ENCODE peak calls at places on chromosomes 1 and 21, in eight cellular contexts. D, T, Z, O, S, V, W and E are unnamed samples.

GRCh38 chr21:45420061-45420521 is 15.1 kb downstream of the COL18A1 start:
- ATAC-seq in W (no peak), V (no peak), D (no peak), O (no peak), T (no peak), S (no peak), Z (no peak), E (no peak)

GRCh38 chr1:172343246-172344099 is 77.0 kb upstream of the C1orf105 start:
- ATAC-seq in W (no peak), V (no peak), T (peak), Z (peak), S (peak), D (peak), O (peak), E (no peak)

GRCh38 chr1:117664314-117664713 is 58.5 kb downstream of the TENT5C start:
- ATAC-seq in O (peak), W (no peak), T (peak), Z (no peak), D (no peak), V (no peak), S (no peak), E (no peak)

GRCh38 chr1:59776960-59777852 is 37.5 kb upstream of the HOOK1 start:
- ATAC-seq in O (no peak), V (no peak), D (peak), Z (no peak), T (no peak), S (no peak), W (peak), E (no peak)

GRCh38 chr1:49200738-49201137 is 424.0 kb upstream of the BEND5 start:
- ATAC-seq in W (no peak), O (no peak), Z (no peak), D (no peak), V (no peak), S (no peak), T (no peak), E (no peak)

GRCh38 chr21:46038871-46039397 is 57.4 kb downstream of the COL6A1 start:
- ATAC-seq in Z (peak), S (no peak), V (no peak), D (no peak), O (peak), W (peak), T (no peak), E (peak)

GRCh38 chr1:235434001-235434400 is 66.8 kb downstream of the TBCE start:
- ATAC-seq in S (no peak), T (no peak), V (no peak), O (peak), Z (no peak), D (peak), W (peak), E (no peak)

GRCh38 chr1:203440780-203441179 is 34.8 kb upstream of the PRELP start:
- ATAC-seq in S (peak), W (peak), D (peak), T (peak), V (peak), Z (peak), O (peak), E (peak)

GRCh38 chr21:35614412-35614901 is 445.9 kb downstream of the SETD4 start:
- ATAC-seq in D (peak), S (no peak), T (no peak), V (no peak), Z (no peak), W (no peak), O (peak), E (no peak)

GRCh38 chr21:35616090-35616489 is 444.2 kb downstream of the SETD4 start:
- ATAC-seq in O (no peak), S (no peak), V (no peak), D (peak), T (no peak), Z (peak), W (no peak), E (no peak)

GRCh38 chr21:35617491-35617890 is 442.8 kb downstream of the SETD4 start:
- ATAC-seq in Z (no peak), T (no peak), S (no peak), O (no peak), V (no peak), W (no peak), D (no peak), E (no peak)

GRCh38 chr21:35611752-35612151 is 448.6 kb downstream of the SETD4 start:
- ATAC-seq in S (no peak), D (no peak), O (no peak), W (no peak), V (no peak), Z (no peak), T (no peak), E (no peak)

DNA sequence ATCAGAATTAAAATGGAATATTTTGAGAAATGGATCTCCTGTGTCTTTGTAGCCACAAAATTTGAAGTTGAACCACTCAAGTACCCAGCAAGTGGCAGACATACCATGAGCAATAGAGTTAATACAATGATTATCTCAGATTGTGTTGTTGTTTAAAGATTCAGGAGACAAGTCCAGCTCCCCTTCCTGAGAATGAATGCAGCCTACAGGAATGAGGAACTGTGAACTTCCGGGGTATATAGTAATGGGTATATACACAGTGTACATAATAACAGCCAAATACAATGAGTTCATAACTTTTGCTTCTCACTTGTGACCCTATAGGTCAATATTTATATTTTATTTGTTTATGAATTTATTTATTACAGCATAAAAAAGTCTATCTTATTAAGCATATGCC is 445.0 kb downstream of the SETD4 start:
- ATAC-seq in T (no peak), Z (peak), V (no peak), O (no peak), S (no peak), W (no peak), D (no peak), E (no peak)
- H3K4me3 ChIP-seq in T (no peak), Z (no peak), V (no peak), O (no peak), S (no peak), W (no peak), D (no peak), E (no peak)

GRCh38 chr21:29145837-29146453 is 15.5 kb downstream of the MAP3K7CL start:
- ATAC-seq in W (no peak), T (no peak), D (no peak), S (no peak), V (no peak), O (no peak), Z (no peak), E (peak)
- TF ChIP-seq POLR2AphosphoS5 in W (no peak), T (no peak), D (no peak), S (no peak), V (no peak), O (no peak), Z (no peak), E (peak)

DNA sequence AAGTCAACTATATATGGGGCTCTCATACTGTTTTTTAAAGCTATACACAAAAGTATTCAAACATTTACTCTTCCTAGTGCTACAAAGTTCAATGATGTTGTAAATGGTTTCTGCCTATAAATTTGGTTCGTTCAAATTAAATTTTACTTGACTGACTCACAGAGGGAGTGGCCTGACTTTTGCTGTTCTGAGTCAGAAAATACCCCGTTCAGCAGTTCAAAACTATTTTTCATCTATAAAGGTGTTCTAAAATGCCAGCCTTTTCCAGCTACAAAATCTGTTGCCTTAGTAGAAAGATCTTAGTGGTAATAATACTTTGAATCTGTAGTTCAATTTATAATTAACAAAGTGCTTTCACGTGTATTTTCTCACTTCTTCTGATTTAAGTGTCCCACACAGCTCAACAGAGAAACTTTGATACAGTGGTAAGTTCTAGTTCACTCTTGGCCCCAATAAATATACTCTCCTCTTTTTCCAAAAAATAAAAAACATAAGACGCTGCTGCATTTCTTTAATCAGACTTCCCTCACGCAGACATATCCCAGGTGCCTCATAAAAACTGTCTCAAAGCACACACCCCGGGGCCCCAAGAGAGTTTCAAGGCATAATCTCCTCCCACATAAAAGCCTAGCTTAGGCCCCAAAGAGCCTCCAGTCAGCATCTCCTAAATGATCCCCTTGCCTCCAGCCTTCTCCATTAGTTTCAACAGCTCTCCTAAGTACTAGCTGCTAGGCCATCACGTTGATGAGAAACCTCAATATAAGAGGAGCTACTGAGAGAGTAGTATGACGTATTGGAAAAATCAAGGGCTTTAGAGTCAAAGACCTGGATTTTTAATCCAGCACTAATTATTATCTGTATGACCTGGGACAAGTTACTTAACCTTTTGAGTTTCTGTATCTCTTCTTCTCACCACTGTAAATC is 3.2 kb downstream of the PTP4A2 start:
- ATAC-seq in T (no peak), S (peak), V (no peak), Z (no peak), D (no peak), W (no peak), O (peak), E (no peak)
- H3K4me3 ChIP-seq in T (peak), S (peak), V (no peak), Z (no peak), D (peak), W (peak), O (peak), E (peak)

GRCh38 chr1:54221113-54221834 is 21.3 kb downstream of the MRPL37 start:
- ATAC-seq in V (no peak), Z (no peak), W (no peak), T (peak), D (no peak), S (no peak), O (no peak), E (no peak)
- TF ChIP-seq POLR2AphosphoS5 in V (no peak), Z (no peak), W (no peak), T (peak), D (no peak), S (no peak), O (no peak), E (no peak)

GRCh38 chr1:36951761-36952160 is 82.6 kb downstream of the GRIK3 start:
- ATAC-seq in D (no peak), V (no peak), W (no peak), S (peak), Z (no peak), O (no peak), T (no peak), E (no peak)
- H3K4me3 ChIP-seq in D (no peak), V (no peak), W (no peak), S (no peak), Z (no peak), O (no peak), T (no peak), E (no peak)

GRCh38 chr1:245247791-245248789 is 93.3 kb downstream of the KIF26B start:
- ATAC-seq in Z (no peak), O (no peak), T (no peak), S (no peak), W (no peak), D (no peak), V (no peak), E (no peak)

GRCh38 chr1:245247356-245247755 is 92.6 kb downstream of the KIF26B start:
- ATAC-seq in S (no peak), V (no peak), Z (no peak), O (no peak), T (no peak), D (no peak), W (no peak), E (no peak)

GRCh38 chr1:245242989-245243388 is 88.2 kb downstream of the KIF26B start:
- ATAC-seq in W (no peak), D (no peak), T (no peak), V (no peak), Z (no peak), S (no peak), O (no peak), E (no peak)

GRCh38 chr1:245241506-245242130 is 86.8 kb downstream of the KIF26B start:
- ATAC-seq in W (no peak), T (no peak), V (peak), Z (peak), O (peak), S (peak), D (no peak), E (no peak)

GRCh38 chr1:245245021-245245667 is 90.4 kb downstream of the KIF26B start:
- ATAC-seq in S (no peak), O (no peak), V (peak), W (no peak), Z (no peak), D (no peak), T (no peak), E (no peak)
- TF ChIP-seq POLR2AphosphoS5 in S (no peak), O (no peak), V (no peak), W (no peak), Z (no peak), D (no peak), T (no peak), E (no peak)

DNA sequence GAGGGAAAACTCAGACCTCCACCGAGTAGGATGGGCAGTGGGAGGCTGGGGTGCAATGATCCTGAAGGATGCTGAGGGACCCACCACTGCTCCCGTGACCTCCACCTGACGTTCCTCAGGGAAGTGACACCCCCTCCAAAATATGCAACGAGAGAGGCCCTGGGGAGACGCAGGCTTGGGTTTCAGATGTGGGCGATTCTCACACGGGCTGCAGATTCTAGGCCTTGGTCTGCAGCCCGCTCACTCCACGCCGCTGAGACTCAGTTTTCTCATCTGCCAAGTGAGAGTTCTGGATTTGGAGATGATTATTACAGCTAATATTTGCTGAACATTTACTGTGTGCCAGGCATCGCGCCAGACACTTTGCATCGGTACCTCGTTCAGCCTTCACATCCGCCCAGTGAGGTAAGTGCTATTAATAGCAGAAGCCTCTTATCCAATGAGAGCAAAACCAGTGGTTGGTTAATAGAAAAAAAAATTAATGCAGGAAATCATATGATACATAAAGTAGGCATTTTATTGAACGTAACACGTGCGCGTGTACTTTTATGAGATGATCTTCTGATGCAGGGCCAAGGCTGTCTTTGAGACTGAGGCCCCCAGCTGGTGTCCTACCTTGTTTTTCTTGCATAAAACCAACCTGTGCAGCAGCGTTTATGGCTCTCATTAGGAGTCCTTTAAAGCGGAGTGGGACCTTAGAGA is 102.0 kb upstream of the RUNX3 start:
- ATAC-seq in T (peak), V (no peak), S (no peak), O (no peak), D (no peak), W (no peak), Z (no peak), E (no peak)
- H3K4me3 ChIP-seq in T (peak), V (no peak), S (no peak), O (no peak), D (no peak), W (no peak), Z (no peak), E (no peak)

GRCh38 chr1:214328770-214329455 is 48.0 kb downstream of the SMYD2 start:
- ATAC-seq in S (peak), W (peak), T (peak), Z (peak), V (peak), O (peak), D (peak), E (peak)
- TF ChIP-seq POLR2AphosphoS5 in S (no peak), W (no peak), T (no peak), Z (no peak), V (no peak), O (peak), D (no peak), E (no peak)